ENCODE peak calls at places on chromosomes 4 and X, in six cellular contexts. N, R, E, K, Z and S are unnamed samples.

GRCh38 chr4:40576651-40577480 is 52.8 kb downstream of the RBM47 start:
- DNase-seq in N (no peak), R (no peak), E (peak; percentile 28), K (no peak), Z (peak; percentile 81), S (peak; percentile 1)

GRCh38 chrX:13901354-13901753 is 84.5 kb upstream of the GPM6B start:
- DNase-seq in N (no peak), R (no peak), E (no peak), K (no peak), Z (no peak), S (no peak)

GRCh38 chr4:81465668-81466357 is 5.9 kb downstream of the RASGEF1B start:
- DNase-seq in N (no peak), R (no peak), E (no peak), K (no peak), Z (no peak), S (no peak)

GRCh38 chr4:73520821-73521220 is 39.3 kb downstream of the AFM start:
- DNase-seq in N (no peak), R (no peak), E (no peak), K (no peak), Z (no peak), S (no peak)

GRCh38 chr4:8095956-8096689 is 62.5 kb downstream of the ABLIM2 start:
- DNase-seq in N (no peak), R (no peak), E (no peak), K (no peak), Z (no peak), S (no peak)

GRCh38 chr4:67727124-67727850 is 26.3 kb upstream of the UBA6 start:
- DNase-seq in N (no peak), R (no peak), E (no peak), K (no peak), Z (no peak), S (no peak)

GRCh38 chr4:152949930-152950329 is 13.8 kb downstream of the FHDC1 start:
- DNase-seq in N (no peak), R (no peak), E (no peak), K (no peak), Z (no peak), S (no peak)

GRCh38 chrX:69102805-69103204 is 62.4 kb downstream of the PJA1 start:
- DNase-seq in N (no peak), R (no peak), E (no peak), K (no peak), Z (no peak), S (no peak)

GRCh38 chrX:40402771-40403533 is 177.8 kb upstream of the ATP6AP2 start:
- DNase-seq in N (no peak), R (no peak), E (peak; percentile 4), K (no peak), Z (no peak), S (no peak)

GRCh38 chr4:78638324-78639172 is 87.0 kb downstream of the ANXA3 start:
- DNase-seq in N (no peak), R (no peak), E (no peak), K (no peak), Z (no peak), S (no peak)

GRCh38 chr4:6576512-6576911 is 1.5 kb downstream of the MAN2B2 start:
- DNase-seq in N (no peak), R (no peak), E (no peak), K (no peak), Z (no peak), S (no peak)

GRCh38 chr4:169410839-169411770 is 140.3 kb upstream of the SH3RF1 start:
- DNase-seq in N (no peak), R (peak; percentile 10), E (peak; percentile 11), K (no peak), Z (no peak), S (peak; percentile 31)

GRCh38 chr4:155966171-155966570 is 12.5 kb upstream of the CTSO start:
- DNase-seq in N (no peak), R (no peak), E (no peak), K (no peak), Z (no peak), S (no peak)